ENCODE peak calls at places on chromosomes 11 and 22, in eight cellular contexts. R, V, M, B, P, E, L and Q are unnamed samples.

GRCh38 chr11:85316967-85317366 is 310.2 kb downstream of the DLG2 start:
- DNase-seq in R (no peak), V (no peak), M (peak; percentile 22), B (peak; percentile 83), P (no peak), E (no peak), L (no peak), Q (no peak)

GRCh38 chr11:13143486-13144297 is 133.9 kb upstream of the BMAL1 start:
- DNase-seq in R (peak; percentile 71), V (no peak), M (no peak), B (peak; percentile 13), P (peak; percentile 49), E (no peak), L (no peak), Q (no peak)

GRCh38 chr11:75421902-75422247 is 11.1 kb downstream of the KLHL35 start:
- DNase-seq in R (no peak), V (no peak), M (no peak), B (no peak), P (no peak), E (no peak), L (no peak), Q (no peak)

GRCh38 chr22:50361688-50362087 is 18.6 kb downstream of the PPP6R2 start:
- DNase-seq in R (no peak), V (no peak), M (no peak), B (peak; percentile 37), P (no peak), E (no peak), L (no peak), Q (no peak)

GRCh38 chr11:87399341-87399740 is 361.6 kb downstream of the TMEM135 start:
- DNase-seq in R (no peak), V (no peak), M (no peak), B (no peak), P (no peak), E (no peak), L (no peak), Q (no peak)

GRCh38 chr11:24866743-24867142 is 369.9 kb downstream of the LUZP2 start:
- DNase-seq in R (no peak), V (no peak), M (no peak), B (no peak), P (no peak), E (no peak), L (no peak), Q (no peak)

GRCh38 chr11:103398829-103399228 is 289.6 kb downstream of the DYNC2H1 start:
- DNase-seq in R (no peak), V (no peak), M (no peak), B (no peak), P (no peak), E (no peak), L (no peak), Q (no peak)

GRCh38 chr22:31497148-31497938 is 1.0 kb downstream of the SFI1 start:
- DNase-seq in R (no peak), V (no peak), M (no peak), B (peak; percentile 52), P (no peak), E (no peak), L (no peak), Q (no peak)

GRCh38 chr11:6655020-6655789 is 404 bp downstream of the DCHS1 start:
- DNase-seq in R (no peak), V (no peak), M (no peak), B (no peak), P (no peak), E (no peak), L (peak; percentile 51), Q (no peak)

GRCh38 chr22:23098718-23099524 is 28.6 kb downstream of the GNAZ start:
- DNase-seq in R (peak; percentile 62), V (no peak), M (no peak), B (no peak), P (no peak), E (no peak), L (peak; percentile 57), Q (peak; percentile 29)

GRCh38 chr22:49044776-49045175 is 782.9 kb downstream of the BRD1 start:
- DNase-seq in R (no peak), V (no peak), M (no peak), B (no peak), P (no peak), E (no peak), L (no peak), Q (no peak)

GRCh38 chr11:67404515-67405195 is 772 bp downstream of the TBC1D10C start:
- DNase-seq in R (no peak), V (no peak), M (no peak), B (no peak), P (no peak), E (no peak), L (no peak), Q (no peak)

GRCh38 chr11:44243086-44243485 is 66.9 kb downstream of the ALX4 start:
- DNase-seq in R (no peak), V (no peak), M (no peak), B (no peak), P (no peak), E (no peak), L (no peak), Q (no peak)

GRCh38 chr11:6686006-6686405 is 2.9 kb upstream of the MRPL17 start:
- DNase-seq in R (no peak), V (no peak), M (no peak), B (no peak), P (peak; percentile 67), E (no peak), L (no peak), Q (no peak)

GRCh38 chr11:1208361-1209261 is 14.3 kb upstream of the MUC5B start:
- DNase-seq in R (no peak), V (no peak), M (no peak), B (no peak), P (no peak), E (no peak), L (no peak), Q (peak; percentile 6)

GRCh38 chr11:134361241-134361640 is 29.5 kb downstream of the GLB1L2 start:
- DNase-seq in R (no peak), V (no peak), M (no peak), B (no peak), P (no peak), E (no peak), L (no peak), Q (no peak)

GRCh38 chr11:123166095-123166559 is 28.9 kb downstream of the CLMP start:
- DNase-seq in R (peak; percentile 50), V (peak; percentile 47), M (peak; percentile 14), B (peak; percentile 16), P (peak; percentile 55), E (no peak), L (peak; percentile 75), Q (no peak)

GRCh38 chr22:20899827-20900423 is 17.3 kb upstream of the CRKL start:
- DNase-seq in R (no peak), V (no peak), M (no peak), B (no peak), P (no peak), E (no peak), L (no peak), Q (no peak)

GRCh38 chr22:45612451-45612901 is 59.2 kb upstream of the ATXN10 start:
- DNase-seq in R (peak; percentile 64), V (no peak), M (no peak), B (no peak), P (peak; percentile 93), E (peak; percentile 85), L (peak; percentile 50), Q (peak; percentile 81)

GRCh38 chr11:13869404-13869886 is 93.1 kb upstream of the SPON1 start:
- DNase-seq in R (no peak), V (no peak), M (no peak), B (no peak), P (no peak), E (no peak), L (no peak), Q (no peak)

GRCh38 chr11:97069160-97069559 is 679.3 kb downstream of the JRKL start:
- DNase-seq in R (no peak), V (no peak), M (no peak), B (no peak), P (no peak), E (no peak), L (no peak), Q (no peak)

GRCh38 chr11:111606986-111607385 is 4.7 kb downstream of the SIK2 start:
- DNase-seq in R (no peak), V (no peak), M (no peak), B (no peak), P (no peak), E (no peak), L (no peak), Q (no peak)

GRCh38 chr11:36362902-36363301 is 66.8 kb downstream of the PRR5L start:
- DNase-seq in R (no peak), V (no peak), M (no peak), B (no peak), P (peak; percentile 31), E (no peak), L (no peak), Q (no peak)

GRCh38 chr11:798093-798713 is at the start of gene SLC25A22:
- DNase-seq in R (no peak), V (peak; percentile 89), M (peak; percentile 93), B (peak; percentile 88), P (peak; percentile 67), E (no peak), L (peak; percentile 81), Q (no peak)

GRCh38 chr11:9461068-9461759 is 402 bp downstream of the ZNF143 start:
- DNase-seq in R (peak; percentile 91), V (peak; percentile 76), M (peak; percentile 88), B (peak; percentile 96), P (peak; percentile 90), E (peak; percentile 73), L (peak; percentile 90), Q (peak; percentile 88)

GRCh38 chr11:35298369-35298768 is 121.0 kb downstream of the SLC1A2 start:
- DNase-seq in R (no peak), V (no peak), M (no peak), B (no peak), P (no peak), E (no peak), L (no peak), Q (no peak)

GRCh38 chr11:129974237-129974636 is 28.4 kb downstream of the PRDM10 start:
- DNase-seq in R (no peak), V (no peak), M (no peak), B (no peak), P (no peak), E (no peak), L (no peak), Q (no peak)

GRCh38 chr11:6099577-6099976 is 7.9 kb upstream of the OR56B4 start:
- DNase-seq in R (no peak), V (no peak), M (no peak), B (no peak), P (no peak), E (no peak), L (no peak), Q (no peak)

GRCh38 chr11:122746050-122746478 is 90.5 kb downstream of the UBASH3B start:
- DNase-seq in R (no peak), V (no peak), M (peak; percentile 73), B (peak; percentile 89), P (no peak), E (no peak), L (no peak), Q (no peak)

GRCh38 chr11:19929655-19930054 is 217.0 kb downstream of the NAV2 start:
- DNase-seq in R (no peak), V (no peak), M (no peak), B (no peak), P (peak; percentile 79), E (no peak), L (no peak), Q (no peak)

GRCh38 chr11:123558536-123559315 is 95.7 kb downstream of the SCN3B start:
- DNase-seq in R (no peak), V (no peak), M (no peak), B (no peak), P (no peak), E (no peak), L (no peak), Q (no peak)

GRCh38 chr11:16804104-16804947 is 65.9 kb downstream of the C11orf58 start:
- DNase-seq in R (no peak), V (no peak), M (no peak), B (no peak), P (peak; percentile 86), E (peak; percentile 47), L (no peak), Q (no peak)

GRCh38 chr11:35605691-35606090 is 12.6 kb upstream of the FJX1 start:
- DNase-seq in R (no peak), V (no peak), M (no peak), B (no peak), P (peak; percentile 90), E (peak; percentile 78), L (peak; percentile 57), Q (no peak)

GRCh38 chr11:38751421-38751820 is 2153.4 kb upstream of the RAG2 start:
- DNase-seq in R (no peak), V (no peak), M (no peak), B (no peak), P (no peak), E (no peak), L (no peak), Q (no peak)